ENCODE peak calls at places on chromosomes 13 and 19, in six cellular contexts. R, V, D, F, J and N are unnamed samples. For H3K79me1 and H3K36me3, the result is how much of the 10 kb centered on the place peaks cover.

GRCh38 chr13:28059214-28059613 is 41.2 kb downstream of the FLT3 start:
- DNase-seq in D (no peak), R (peak), J (peak), F (peak), V (peak), N (peak)

GRCh38 chr13:40777166-40777956 is 6.4 kb upstream of the MRPS31 start:
- DNase-seq in R (peak), F (peak), V (peak), D (no peak), J (peak), N (peak)

GRCh38 chr19:41910992-41911888 is 17.0 kb downstream of the ERFL start:
- DNase-seq in F (no peak), J (no peak), D (no peak), V (no peak), R (no peak), N (no peak)

GRCh38 chr13:49023441-49023840 is 47.7 kb downstream of the FNDC3A start:
- DNase-seq in D (no peak), V (no peak), R (peak), F (no peak), J (peak), N (no peak)

GRCh38 chr13:91381371-91381770 is 17.1 kb upstream of the GPC5 start:
- DNase-seq in D (no peak), J (peak), V (no peak), F (no peak), R (peak), N (no peak)

GRCh38 chr19:30006206-30006605 is 64.2 kb downstream of the URI1 start:
- DNase-seq in V (no peak), D (no peak), J (no peak), R (no peak), F (no peak), N (no peak)

GRCh38 chr19:50922316-50922853 is 11.2 kb upstream of the KLK4 start:
- DNase-seq in F (peak), J (peak), V (peak), D (peak), R (peak), N (peak)

GRCh38 chr13:104140557-104140956 is 1074.3 kb upstream of the SLC10A2 start:
- DNase-seq in V (no peak), J (no peak), F (no peak), D (no peak), R (no peak), N (no peak)

GRCh38 chr13:80840313-80840976 is 499.5 kb upstream of the SPRY2 start:
- DNase-seq in R (no peak), F (no peak), V (peak), J (peak), D (no peak), N (peak)

GRCh38 chr13:44302948-44303575 is 70.6 kb upstream of the SERP2 start:
- DNase-seq in R (peak), F (no peak), D (no peak), V (no peak), J (peak), N (no peak)

GRCh38 chr13:112931028-112931934 is 37.7 kb upstream of the MCF2L start:
- DNase-seq in R (peak), V (no peak), D (peak), F (peak), J (peak), N (peak)

GRCh38 chr19:47444388-47444821 is 25.1 kb upstream of the MEIS3 start:
- DNase-seq in R (no peak), F (peak), D (no peak), J (no peak), V (peak), N (peak)

DNA sequence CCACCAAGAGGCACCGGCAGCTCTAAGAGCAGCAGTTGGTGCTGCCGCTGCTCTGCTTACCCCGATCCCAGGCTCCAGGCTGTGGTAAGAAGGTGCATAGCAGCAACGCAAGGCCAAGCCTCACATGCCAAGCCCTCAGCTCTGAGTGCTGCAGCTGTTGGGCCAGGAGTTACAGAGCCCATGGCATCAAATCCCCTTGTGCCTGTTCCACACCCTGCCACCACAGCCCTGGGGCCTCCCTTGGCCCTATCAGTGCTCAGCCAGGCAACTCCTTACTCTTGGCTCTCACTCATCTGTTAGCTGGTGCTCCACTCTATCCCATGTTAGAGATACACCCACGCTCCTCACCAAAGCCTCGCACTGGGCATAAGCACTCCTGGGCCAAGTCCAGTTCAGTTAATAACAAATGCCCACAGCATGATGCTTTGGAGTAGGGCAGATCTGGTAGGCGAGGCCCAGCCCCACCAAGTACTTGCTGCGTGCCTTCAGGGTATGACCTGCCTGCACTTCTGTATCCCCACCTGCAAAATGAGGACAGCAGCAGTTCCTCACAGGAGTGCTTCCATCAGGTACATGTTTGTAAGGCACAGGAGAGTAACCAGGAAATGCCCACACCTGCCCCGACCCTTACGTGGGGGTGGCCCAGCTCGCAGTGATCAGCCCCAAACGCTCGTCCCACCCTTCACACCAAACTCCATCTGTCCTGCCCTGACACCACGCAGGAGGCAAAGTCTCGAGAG is 16.2 kb downstream of the AKAP8L start:
- DNase-seq in J (no peak), D (no peak), R (no peak), F (no peak), V (no peak), N (no peak)
- H3K79me1 ChIP-seq in J (under half), D (under half), R (under half), F (under half), V (under half), N (under half)

DNA sequence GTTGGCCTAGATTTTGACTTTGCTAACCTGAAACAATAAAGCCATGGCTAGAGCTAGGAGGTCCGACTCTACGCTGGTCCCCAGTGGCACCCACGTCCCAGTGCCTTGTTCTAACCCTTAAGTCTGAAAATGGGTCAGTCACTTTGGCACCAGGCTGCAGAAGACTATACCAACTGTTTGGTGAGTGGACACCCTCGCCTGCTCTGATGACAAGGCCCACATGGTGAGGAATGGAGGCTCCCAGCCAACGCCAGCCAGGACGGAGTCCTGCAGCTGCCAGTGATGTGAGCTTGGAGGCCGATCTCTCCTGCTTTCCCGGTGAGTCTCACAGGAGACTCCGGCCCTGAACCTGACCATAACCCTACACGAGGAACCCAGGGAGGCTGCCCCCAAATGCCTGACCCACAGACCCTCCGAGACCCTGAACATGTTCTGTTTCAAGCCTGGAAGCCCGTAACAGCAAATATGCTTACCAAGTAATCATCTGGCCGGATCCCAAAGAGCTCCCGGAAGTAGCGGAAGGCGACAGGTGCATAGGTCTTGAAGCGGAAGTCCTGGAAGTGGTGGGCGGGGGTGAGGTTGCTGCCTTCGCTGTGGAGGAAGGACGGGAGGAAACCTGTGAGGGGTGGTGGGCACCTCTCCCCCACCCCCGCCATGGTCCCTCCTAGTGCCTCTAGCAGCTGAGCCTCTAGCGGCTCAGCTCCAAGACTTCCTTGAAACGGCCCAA is 34.1 kb upstream of the CACTIN start:
- DNase-seq in R (no peak), D (no peak), J (no peak), V (no peak), F (no peak), N (no peak)
- H3K36me3 ChIP-seq in R (half or more), D (under half), J (half or more), V (half or more), F (half or more), N (under half)

GRCh38 chr19:38891791-38892190 is 7.6 kb downstream of the SIRT2 start:
- DNase-seq in R (no peak), V (no peak), J (no peak), F (no peak), D (no peak), N (no peak)
- H3K79me1 ChIP-seq in R (under half), V (under half), J (under half), F (under half), D (under half), N (under half)

GRCh38 chr13:65473199-65473598 is 1756.9 kb downstream of the PCDH9 start:
- DNase-seq in J (no peak), V (no peak), R (no peak), F (no peak), D (no peak), N (no peak)

GRCh38 chr13:65468628-65469027 is 1761.5 kb downstream of the PCDH9 start:
- DNase-seq in F (no peak), R (peak), D (no peak), J (peak), V (no peak), N (no peak)

GRCh38 chr13:65472336-65472735 is 1757.8 kb downstream of the PCDH9 start:
- DNase-seq in F (no peak), V (no peak), R (no peak), D (no peak), J (peak), N (no peak)

GRCh38 chr13:65470781-65471180 is 1759.4 kb downstream of the PCDH9 start:
- DNase-seq in F (no peak), J (no peak), V (no peak), R (peak), D (no peak), N (no peak)
- H3K36me3 ChIP-seq in F (under half), J (under half), V (under half), R (under half), D (under half), N (under half)